ENCODE peak calls at places on chromosome 12, in eight cellular contexts. E is nephron progenitor cell, R is GM20000, I is heart right ventricle, C is heart left ventricle, P is GM10248, Y is HFF-Myc, J is dorsolateral prefrontal cortex. F is an unnamed sample.

GRCh38 chr12:76706099-76706498 is 57.8 kb upstream of the ZDHHC17 start:
- DNase-seq in J (no peak), Y (no peak), I (no peak), R (no peak), C (no peak), E (no peak), P (no peak), F (no peak)

GRCh38 chr12:24741216-24741615 is 207.7 kb downstream of the BCAT1 start:
- DNase-seq in E (no peak), R (peak), P (peak), C (no peak), J (no peak), Y (no peak), I (no peak), F (no peak)

GRCh38 chr12:92175961-92176360 is 30.3 kb upstream of the BTG1 start:
- DNase-seq in E (no peak), C (no peak), Y (no peak), I (no peak), R (no peak), P (no peak), J (no peak), F (no peak)

GRCh38 chr12:57756406-57757341 is 1.8 kb downstream of the MARCHF9 start:
- DNase-seq in P (peak), J (no peak), C (no peak), R (peak), Y (no peak), I (peak), E (peak), F (no peak)

GRCh38 chr12:126069549-126070165 is 1004.4 kb downstream of the AACS start:
- DNase-seq in Y (peak), P (peak), E (peak), C (no peak), J (no peak), R (peak), I (no peak), F (no peak)

GRCh38 chr12:108816652-108817335 is 40.6 kb downstream of the SSH1 start:
- DNase-seq in R (no peak), I (peak), Y (no peak), E (no peak), P (no peak), J (no peak), C (peak), F (peak)

GRCh38 chr12:62724947-62725447 is 210.0 kb downstream of the PPM1H start:
- DNase-seq in J (no peak), P (no peak), Y (peak), C (peak), R (no peak), I (no peak), E (no peak), F (peak)

GRCh38 chr12:116939734-116940133 is 29.0 kb downstream of the FBXW8 start:
- DNase-seq in I (no peak), Y (no peak), C (peak), P (no peak), R (no peak), E (no peak), J (no peak), F (no peak)

GRCh38 chr12:112979281-112979680 is 962 bp downstream of the OAS2 start:
- DNase-seq in J (no peak), C (peak), P (no peak), E (no peak), I (no peak), R (peak), Y (no peak), F (no peak)

GRCh38 chr12:80576641-80577418 is 130.6 kb upstream of the MYF6 start:
- DNase-seq in J (no peak), I (no peak), E (no peak), Y (no peak), C (no peak), P (no peak), R (no peak), F (no peak)

GRCh38 chr12:16555630-16556029 is 50.3 kb downstream of the LMO3 start:
- DNase-seq in C (no peak), R (no peak), P (no peak), Y (no peak), E (no peak), J (no peak), I (no peak), F (no peak)

GRCh38 chr12:39780527-39781446 is 161.2 kb upstream of the ABCD2 start:
- DNase-seq in I (no peak), P (no peak), R (no peak), C (no peak), E (no peak), J (no peak), Y (no peak), F (no peak)

GRCh38 chr12:109202770-109203169 is 86.4 kb downstream of the ACACB start:
- DNase-seq in I (no peak), P (no peak), J (no peak), Y (no peak), R (no peak), C (no peak), E (no peak), F (no peak)

GRCh38 chr12:125340791-125341190 is 275.6 kb downstream of the AACS start:
- DNase-seq in C (peak), Y (peak), E (no peak), R (no peak), J (no peak), P (no peak), I (no peak), F (peak)

GRCh38 chr12:19916193-19916498 is 452.2 kb upstream of the PDE3A start:
- DNase-seq in Y (no peak), R (no peak), I (no peak), C (no peak), P (no peak), J (no peak), E (no peak), F (no peak)

GRCh38 chr12:87511371-87511770 is 517.8 kb downstream of the C12orf50 start:
- DNase-seq in R (no peak), E (no peak), P (no peak), Y (no peak), I (no peak), C (no peak), J (no peak), F (no peak)

DNA sequence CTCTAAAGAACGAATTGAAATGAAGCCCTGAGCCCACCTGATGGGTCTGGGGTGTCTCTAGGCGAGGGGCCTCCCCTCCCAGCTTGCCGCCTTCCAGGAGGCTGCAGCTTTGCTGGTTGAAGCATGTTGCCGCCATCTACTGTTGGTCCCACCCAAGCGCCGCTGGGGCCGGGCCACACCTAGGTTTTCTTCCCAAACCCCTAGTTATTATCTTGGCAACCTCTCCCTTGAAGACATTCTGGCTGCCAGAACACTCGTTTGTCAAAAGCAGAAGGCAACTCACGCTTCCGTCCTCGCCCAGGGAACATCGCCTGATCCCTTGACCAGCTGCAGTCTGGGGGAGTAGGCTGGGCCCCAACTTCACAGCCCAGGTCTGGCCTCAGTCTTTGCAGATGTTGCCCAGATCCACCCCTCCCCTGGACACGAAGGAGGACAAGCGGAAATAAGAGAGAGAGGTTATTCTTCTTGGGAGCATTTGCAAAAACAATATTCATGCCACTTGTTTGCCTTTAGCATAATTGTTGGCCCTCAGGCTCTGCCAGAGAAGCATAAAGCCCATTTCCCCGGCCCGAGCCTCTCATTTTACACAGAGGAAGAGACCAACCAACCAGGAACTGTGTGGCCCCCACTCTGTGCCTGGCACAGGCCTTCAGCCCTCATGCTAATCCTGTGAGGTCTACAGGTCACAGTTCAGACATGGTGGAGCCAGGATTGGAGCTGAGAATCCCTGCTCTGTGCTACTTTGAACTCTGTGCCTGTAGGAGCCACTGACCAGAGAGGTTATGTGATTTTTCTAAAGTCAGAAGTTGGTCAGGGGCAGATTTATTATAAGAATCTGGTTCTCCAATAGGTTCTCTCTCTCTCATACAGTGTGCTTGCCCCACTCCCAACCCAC is 6.7 kb downstream of the EMP1 start:
- DNase-seq in Y (no peak), E (no peak), R (peak), C (peak), J (no peak), I (peak), P (peak), F (peak)
- TF ChIP-seq CTCF in Y (peak), E (no peak), R (no peak), C (peak), J (no peak), I (peak), P (no peak), F (no peak)

DNA sequence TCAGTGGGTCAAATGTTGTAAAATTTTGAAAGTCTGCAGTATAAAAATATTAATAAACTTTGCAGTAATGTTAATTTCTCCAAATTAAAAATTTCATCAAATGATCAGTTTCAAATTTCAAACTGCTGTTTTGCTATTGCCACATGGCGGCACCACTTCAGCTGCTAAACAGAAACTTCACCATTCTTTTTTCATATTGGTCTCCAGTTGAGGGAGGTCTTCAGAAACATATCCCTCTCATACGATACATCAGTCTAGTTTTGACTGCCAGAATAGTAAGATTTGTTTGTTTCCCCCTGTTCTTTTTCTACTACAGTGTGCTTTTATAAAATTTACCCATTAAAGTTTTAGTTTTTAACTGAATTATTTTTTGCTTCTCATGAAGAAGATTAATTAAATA is 4.2 kb upstream of the TRHDE start:
- DNase-seq in R (no peak), P (no peak), C (no peak), Y (no peak), I (no peak), J (no peak), E (no peak), F (no peak)
- TF ChIP-seq CTCF in R (peak), P (no peak), C (no peak), Y (peak), I (no peak), J (peak), E (no peak), F (no peak)

GRCh38 chr12:132343294-132343972 is 14.0 kb upstream of the GALNT9 start:
- DNase-seq in J (no peak), P (no peak), C (no peak), Y (no peak), I (no peak), R (no peak), E (peak), F (no peak)

GRCh38 chr12:132344181-132344580 is 14.8 kb upstream of the GALNT9 start:
- DNase-seq in I (no peak), J (no peak), P (no peak), R (no peak), E (no peak), C (no peak), Y (no peak), F (no peak)

GRCh38 chr12:132341318-132342050 is 12.1 kb upstream of the GALNT9 start:
- DNase-seq in I (no peak), R (no peak), C (no peak), E (no peak), J (no peak), Y (no peak), P (no peak), F (no peak)

GRCh38 chr12:132342828-132343227 is 13.4 kb upstream of the GALNT9 start:
- DNase-seq in C (no peak), J (no peak), P (no peak), Y (no peak), I (no peak), R (no peak), E (no peak), F (no peak)

DNA sequence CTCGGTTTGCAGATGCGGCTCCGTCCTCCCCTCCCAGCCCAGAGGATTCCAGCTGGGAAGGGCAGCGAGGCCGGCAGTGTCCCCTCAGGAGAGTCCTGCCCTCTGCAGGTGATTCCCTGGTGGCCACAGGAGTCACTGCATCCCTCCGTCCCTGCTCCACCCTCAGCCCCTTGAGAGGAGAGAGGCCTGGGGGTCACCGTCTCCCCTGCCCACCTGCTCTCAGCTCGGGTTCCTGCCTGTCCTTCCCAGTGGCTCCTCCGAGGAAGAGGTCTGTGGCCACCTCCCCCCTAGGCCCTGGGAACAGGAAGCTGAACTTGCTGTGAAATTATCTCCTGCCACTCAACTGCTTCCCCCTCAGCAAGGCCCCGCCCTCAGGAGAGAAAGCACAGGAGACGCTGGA is 12.9 kb upstream of the GALNT9 start:
- DNase-seq in J (no peak), I (no peak), R (no peak), E (peak), P (no peak), Y (no peak), C (no peak), F (no peak)
- TF ChIP-seq CTCF in J (no peak), I (no peak), R (no peak), E (peak), P (no peak), Y (no peak), C (no peak), F (no peak)

DNA sequence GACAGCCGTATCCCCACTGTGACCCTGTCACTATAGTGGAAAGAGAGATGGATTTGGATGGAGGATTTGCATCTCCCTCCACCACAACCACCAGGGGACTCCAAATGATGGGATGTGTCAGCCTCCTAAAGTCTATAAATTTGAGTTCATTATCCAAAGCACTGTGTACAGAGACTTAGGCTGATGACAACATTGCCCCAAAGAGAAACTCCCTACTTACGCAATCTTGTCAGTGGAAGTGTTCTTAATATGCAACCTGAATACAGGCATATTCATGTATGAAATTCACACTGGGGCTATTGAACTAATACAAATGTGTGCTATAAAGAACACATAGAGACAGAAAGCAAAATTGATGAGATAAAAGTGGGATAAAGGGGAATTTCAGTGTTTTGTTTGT is 368.5 kb downstream of the TMEM132D start:
- DNase-seq in C (no peak), Y (no peak), P (no peak), R (no peak), I (no peak), J (no peak), E (no peak), F (no peak)
- TF ChIP-seq CTCF in C (no peak), Y (no peak), P (no peak), R (no peak), I (no peak), J (no peak), E (no peak), F (no peak)

GRCh38 chr12:1544991-1545700 is 49.2 kb downstream of the FBXL14 start:
- DNase-seq in Y (no peak), E (no peak), J (no peak), C (no peak), I (no peak), R (no peak), P (no peak), F (no peak)
- TF ChIP-seq CTCF in Y (peak), E (no peak), J (peak), C (peak), I (no peak), R (no peak), P (no peak), F (no peak)

DNA sequence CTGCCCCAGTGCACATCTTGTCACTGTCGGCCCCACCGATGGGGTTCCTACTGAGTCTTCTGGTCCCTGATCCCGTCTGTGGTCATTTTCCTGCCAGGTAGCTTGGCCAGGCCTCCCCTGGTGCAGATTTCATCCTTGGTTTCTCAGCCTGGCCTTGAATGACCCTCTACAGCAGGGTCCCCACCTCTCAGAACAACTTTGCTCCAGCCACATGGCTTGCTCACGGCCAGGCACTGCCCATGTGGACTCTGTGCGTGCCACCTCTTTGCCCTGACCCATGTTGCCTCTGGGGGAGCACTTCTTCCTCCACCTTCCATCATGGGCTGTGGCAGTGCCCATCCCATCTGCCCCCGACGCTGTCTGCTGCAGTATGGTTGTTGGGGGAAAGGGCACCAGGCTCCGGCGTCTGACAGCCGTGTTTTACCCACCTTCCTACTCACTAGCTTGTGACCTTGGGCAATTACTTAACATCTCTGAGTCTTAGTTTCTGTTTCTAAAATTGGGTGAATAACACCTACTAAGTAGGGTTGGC is 2.0 kb upstream of the PTPN6 start:
- DNase-seq in J (no peak), C (no peak), E (no peak), R (no peak), I (peak), P (no peak), Y (no peak), F (no peak)
- TF ChIP-seq CTCF in J (no peak), C (no peak), E (no peak), R (no peak), I (no peak), P (peak), Y (no peak), F (no peak)

GRCh38 chr12:55842681-55843429 is at the start of gene MMP19:
- DNase-seq in I (no peak), J (no peak), E (no peak), P (no peak), Y (peak), R (no peak), C (no peak), F (no peak)
- TF ChIP-seq CTCF in I (no peak), J (no peak), E (no peak), P (no peak), Y (no peak), R (no peak), C (no peak), F (no peak)

GRCh38 chr12:49294804-49295086 is 202 bp upstream of the PRPH start:
- DNase-seq in Y (no peak), J (no peak), R (peak), E (no peak), P (no peak), I (no peak), C (no peak), F (no peak)

GRCh38 chr12:49296836-49297694 is 2.1 kb downstream of the PRPH start:
- DNase-seq in E (peak), I (no peak), J (no peak), Y (no peak), P (peak), C (no peak), R (peak), F (no peak)

GRCh38 chr12:49297695-49298060 is 2.7 kb downstream of the PRPH start:
- DNase-seq in I (no peak), Y (no peak), C (no peak), R (no peak), E (no peak), J (no peak), P (no peak), F (no peak)

GRCh38 chr12:49295087-49296001 is at the start of gene PRPH:
- DNase-seq in R (peak), P (no peak), C (no peak), Y (no peak), E (peak), I (peak), J (no peak), F (no peak)

DNA sequence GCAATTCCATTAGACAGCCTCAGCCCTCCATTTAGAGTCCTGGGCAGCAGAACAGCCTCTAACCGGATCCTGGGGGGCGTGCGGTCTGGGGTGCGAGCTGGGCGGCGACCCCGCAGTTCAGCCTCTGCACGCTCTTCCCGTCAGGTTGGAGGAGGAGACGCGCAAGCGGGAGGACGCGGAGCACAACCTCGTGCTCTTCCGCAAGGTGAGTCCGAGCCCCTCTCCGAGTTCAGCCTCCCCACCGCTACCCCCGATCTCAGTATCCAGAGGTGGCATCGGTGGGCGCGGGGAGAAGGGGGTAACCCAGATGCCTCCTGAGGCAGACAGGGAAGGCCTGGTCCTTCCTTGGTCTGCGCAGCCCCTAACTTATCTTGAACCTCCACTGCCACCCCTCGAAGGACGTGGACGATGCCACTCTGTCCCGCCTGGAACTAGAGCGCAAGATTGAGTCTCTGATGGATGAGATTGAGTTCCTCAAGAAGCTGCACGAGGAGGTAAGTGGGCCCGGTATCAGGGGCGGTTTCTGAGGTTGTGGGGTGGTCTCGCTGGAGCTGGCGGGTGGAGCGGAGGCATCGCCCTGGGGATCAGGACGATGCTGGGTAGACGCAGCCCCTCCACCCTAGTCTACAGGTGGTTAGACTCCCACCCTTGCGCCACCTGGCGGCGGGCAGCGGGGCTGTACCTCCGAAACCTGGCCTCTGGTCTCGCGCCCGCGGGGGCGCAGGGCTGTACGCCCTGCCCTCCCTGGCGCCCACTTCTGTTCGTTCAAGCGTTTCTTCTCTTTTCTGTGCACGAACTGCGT is 1.3 kb downstream of the PRPH start:
- DNase-seq in Y (no peak), E (peak), P (peak), C (no peak), I (peak), R (peak), J (no peak), F (no peak)
- TF ChIP-seq CTCF in Y (peak), E (peak), P (peak), C (peak), I (peak), R (peak), J (peak), F (no peak)

F was measured in lower leg skin.